ENCODE peak calls at places on chromosomes 6 and 20, in six cellular contexts. P, R, D, X, O and Y are unnamed samples.

GRCh38 chr6:3894535-3895302 is 45.5 kb downstream of the FAM50B start:
- DNase-seq in P (no peak), R (no peak), D (no peak), X (no peak), O (no peak), Y (no peak)

GRCh38 chr6:53335224-53335994 is 13.3 kb downstream of the ELOVL5 start:
- DNase-seq in P (no peak), R (peak; percentile 88), D (no peak), X (no peak), O (no peak), Y (no peak)

GRCh38 chr6:134619789-134620188 is 301.9 kb upstream of the SGK1 start:
- DNase-seq in P (no peak), R (no peak), D (no peak), X (no peak), O (no peak), Y (no peak)

GRCh38 chr20:59808729-59809381 is 124.6 kb downstream of the SYCP2 start:
- DNase-seq in P (no peak), R (no peak), D (no peak), X (peak; percentile 33), O (no peak), Y (no peak)

GRCh38 chr6:138485586-138486248 is 13.6 kb downstream of the NHSL1 start:
- DNase-seq in P (no peak), R (no peak), D (no peak), X (no peak), O (no peak), Y (no peak)

GRCh38 chr20:62523473-62524203 is 47.8 kb upstream of the GATA5 start:
- DNase-seq in P (no peak), R (no peak), D (peak; percentile 80), X (no peak), O (peak; percentile 98), Y (no peak)

GRCh38 chr6:145648149-145648548 is 87.2 kb downstream of the EPM2A start:
- DNase-seq in P (no peak), R (no peak), D (no peak), X (no peak), O (no peak), Y (no peak)

GRCh38 chr6:126873351-126873750 is 245.1 kb upstream of the RSPO3 start:
- DNase-seq in P (no peak), R (no peak), D (no peak), X (no peak), O (no peak), Y (no peak)

GRCh38 chr6:68126089-68126749 is 508.9 kb upstream of the ADGRB3 start:
- DNase-seq in P (peak; percentile 5), R (peak; percentile 26), D (no peak), X (no peak), O (no peak), Y (no peak)

GRCh38 chr6:21740719-21741118 is 147.2 kb downstream of the SOX4 start:
- DNase-seq in P (no peak), R (no peak), D (no peak), X (no peak), O (no peak), Y (no peak)

GRCh38 chr6:2551705-2552104 is 199.0 kb downstream of the MYLK4 start:
- DNase-seq in P (no peak), R (no peak), D (no peak), X (no peak), O (no peak), Y (no peak)

GRCh38 chr6:2546941-2547716 is 203.6 kb downstream of the MYLK4 start:
- DNase-seq in P (no peak), R (no peak), D (no peak), X (no peak), O (no peak), Y (no peak)

GRCh38 chr6:2554651-2555050 is 196.1 kb downstream of the MYLK4 start:
- DNase-seq in P (no peak), R (no peak), D (no peak), X (no peak), O (no peak), Y (no peak)

GRCh38 chr6:2552648-2553154 is 198.0 kb downstream of the MYLK4 start:
- DNase-seq in P (no peak), R (no peak), D (no peak), X (no peak), O (no peak), Y (no peak)

DNA sequence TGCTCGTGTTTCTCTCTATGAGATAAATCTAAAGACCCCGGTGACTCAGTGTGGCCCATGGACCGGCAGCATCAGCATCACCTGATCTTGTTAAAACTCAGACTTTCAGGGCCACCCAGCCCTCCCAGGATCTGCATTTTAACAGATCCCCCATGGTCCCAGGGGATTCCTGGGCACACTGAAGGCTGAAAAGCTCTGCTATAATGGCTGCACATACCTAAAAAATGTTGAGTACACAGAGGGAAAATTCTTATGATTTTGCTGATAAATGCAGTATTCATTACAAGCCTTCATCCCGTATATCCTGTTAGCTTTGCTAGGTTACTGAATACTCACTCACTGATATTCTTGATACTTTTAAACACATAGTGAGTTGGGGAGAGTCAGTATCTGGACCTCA is 200.5 kb downstream of the MYLK4 start:
- DNase-seq in P (no peak), R (no peak), D (no peak), X (no peak), O (no peak), Y (no peak)
- TF ChIP-seq POLR2A in P (no peak), R (no peak), D (no peak), X (no peak), O (no peak), Y (no peak)

GRCh38 chr6:118770835-118771234 is 119.4 kb upstream of the CEP85L start:
- DNase-seq in P (no peak), R (no peak), D (no peak), X (no peak), O (no peak), Y (no peak)

GRCh38 chr6:118770112-118770788 is 118.9 kb upstream of the CEP85L start:
- DNase-seq in P (no peak), R (no peak), D (no peak), X (no peak), O (no peak), Y (no peak)

GRCh38 chr6:118771253-118771652 is 119.9 kb upstream of the CEP85L start:
- DNase-seq in P (no peak), R (no peak), D (no peak), X (no peak), O (no peak), Y (no peak)

GRCh38 chr6:118768904-118769325 is 117.5 kb upstream of the CEP85L start:
- DNase-seq in P (no peak), R (no peak), D (no peak), X (no peak), O (no peak), Y (no peak)

GRCh38 chr6:118768441-118768840 is 117.0 kb upstream of the CEP85L start:
- DNase-seq in P (no peak), R (no peak), D (no peak), X (no peak), O (no peak), Y (no peak)
- TF ChIP-seq TAF1 in P (no peak), R (no peak), D (no peak), X (no peak), O (no peak), Y (no peak)

DNA sequence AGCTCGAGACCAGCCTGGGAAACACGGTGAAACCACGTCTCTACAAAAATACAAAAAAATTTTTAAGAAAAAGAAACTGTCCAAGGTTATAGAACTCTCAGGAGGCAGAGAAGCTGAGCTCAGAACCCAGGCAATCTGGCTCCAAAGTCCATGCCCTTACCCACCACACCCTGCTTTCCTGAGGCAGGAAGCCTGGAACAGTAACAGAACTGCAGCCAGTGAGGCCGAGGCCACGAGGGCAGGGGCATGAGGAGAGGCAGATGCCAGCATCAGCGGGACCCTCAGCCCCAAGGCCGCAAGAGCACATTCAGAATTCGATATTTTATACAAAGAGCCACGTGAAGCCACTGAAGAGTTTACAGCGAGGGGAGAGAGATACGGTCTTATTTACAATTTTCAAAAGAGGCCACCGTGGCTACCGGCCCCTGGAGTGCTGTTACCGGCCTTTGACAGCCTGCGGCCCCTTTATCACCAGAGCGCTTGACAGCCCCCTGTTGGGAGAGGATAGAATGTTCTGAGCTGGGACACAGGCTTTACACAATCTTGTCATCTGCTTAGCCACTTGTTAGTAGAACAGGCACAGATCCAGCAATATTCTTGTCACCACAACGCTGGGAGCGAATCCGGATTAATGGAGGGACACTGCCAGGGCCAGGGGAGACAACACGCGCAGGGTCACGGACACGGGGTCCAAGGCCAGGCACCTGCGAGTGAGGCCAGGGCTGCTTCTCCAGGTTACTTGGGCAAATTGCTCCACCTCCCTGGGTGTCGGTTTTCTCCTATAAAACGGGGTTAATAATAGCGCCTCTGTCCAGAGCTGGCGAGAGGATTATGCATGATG is 5.6 kb downstream of the SPATA2 start:
- DNase-seq in P (no peak), R (no peak), D (peak; percentile 52), X (no peak), O (peak; percentile 48), Y (no peak)
- TF ChIP-seq POLR2AphosphoS5 in P (no peak), R (no peak), D (no peak), X (no peak), O (no peak), Y (no peak)

GRCh38 chr6:142146828-142147662 is at the start of the genes NMBR and VTA1:
- DNase-seq in P (peak; percentile 49), R (peak; percentile 97), D (peak; percentile 100), X (peak; percentile 90), O (peak; percentile 94), Y (peak; percentile 47)
- TF ChIP-seq POLR2A in P (peak; percentile 88), R (peak; percentile 94), D (peak; percentile 97), X (no peak), O (peak; percentile 94), Y (peak; percentile 88)

GRCh38 chr6:30100585-30101422 is 12.1 kb downstream of the TRIM31 start:
- DNase-seq in P (no peak), R (no peak), D (peak; percentile 92), X (peak; percentile 73), O (peak; percentile 61), Y (no peak)
- TF ChIP-seq TAF1 in P (no peak), R (no peak), D (peak; percentile 39), X (no peak), O (no peak), Y (no peak)

GRCh38 chr6:90370493-90370959 is 73.9 kb upstream of the BACH2 start:
- DNase-seq in P (no peak), R (no peak), D (no peak), X (no peak), O (no peak), Y (no peak)

GRCh38 chr6:90374201-90374600 is 77.6 kb upstream of the BACH2 start:
- DNase-seq in P (no peak), R (no peak), D (no peak), X (no peak), O (no peak), Y (no peak)

DNA sequence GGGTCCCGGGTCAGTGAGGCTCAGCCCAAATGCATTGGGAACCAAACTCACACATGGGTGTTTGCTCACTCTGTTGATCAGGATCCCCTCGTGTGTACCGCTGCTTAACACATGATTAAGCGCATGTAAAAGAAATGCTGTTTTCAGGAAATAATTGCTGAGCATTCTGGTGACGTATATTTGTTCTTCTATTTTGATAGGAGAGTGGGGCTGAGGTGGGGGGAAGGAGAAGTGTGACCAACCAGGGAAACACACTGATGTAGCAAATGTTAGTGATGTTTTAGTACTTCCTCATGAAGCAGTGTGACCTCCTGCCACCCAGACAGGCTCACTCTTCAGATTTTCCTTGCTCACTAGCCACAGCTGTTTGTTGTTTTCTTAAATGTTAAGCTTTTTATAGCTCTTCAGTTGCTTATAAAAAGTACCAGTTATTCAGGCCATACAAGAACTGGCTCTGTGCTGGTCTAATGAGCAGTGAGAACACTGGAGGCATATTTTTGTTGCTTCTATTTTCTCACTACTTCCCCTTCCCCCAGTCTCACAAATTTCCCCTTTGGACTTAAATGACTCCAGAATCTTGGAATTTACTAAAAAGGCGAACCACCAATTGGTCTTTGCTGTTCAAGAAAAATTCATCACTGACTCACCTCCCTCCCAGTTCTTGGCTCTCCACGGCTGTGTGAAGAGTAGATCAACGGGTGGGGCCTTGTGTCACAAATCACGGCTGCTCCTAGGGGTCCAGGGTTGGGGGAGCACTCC is 79.2 kb upstream of the BACH2 start:
- DNase-seq in P (no peak), R (no peak), D (no peak), X (no peak), O (no peak), Y (no peak)
- TF ChIP-seq POLR2AphosphoS5 in P (no peak), R (no peak), D (no peak), X (no peak), O (no peak), Y (no peak)